ENCODE peak calls at places on chromosomes 5 and 9, in four cellular contexts. Q, D, W and X are unnamed samples.

GRCh38 chr5:6623941-6624340 is 8.9 kb downstream of the NSUN2 start:
- DNase-seq in Q (no peak), W (no peak), D (no peak), X (no peak)

GRCh38 chr5:181052526-181052927 is 12.5 kb downstream of the BTNL9 start:
- DNase-seq in W (peak; percentile 66), D (no peak), Q (no peak), X (no peak)

GRCh38 chr5:27241564-27242257 is 203.3 kb upstream of the CDH9 start:
- DNase-seq in Q (peak; percentile 98), D (peak; percentile 97), W (no peak), X (peak; percentile 41)

GRCh38 chr9:32918628-32919027 is 82.8 kb downstream of the APTX start:
- DNase-seq in W (no peak), Q (no peak), D (no peak), X (no peak)

GRCh38 chr9:32968101-32969011 is 33.1 kb downstream of the APTX start:
- DNase-seq in Q (peak; percentile 51), D (peak; percentile 57), W (peak; percentile 81), X (peak; percentile 90)

GRCh38 chr5:35129276-35129675 is 81.5 kb upstream of the AGXT2 start:
- DNase-seq in Q (peak; percentile 68), W (no peak), D (peak; percentile 96), X (peak; percentile 19)

GRCh38 chr5:138469540-138470321 is 4.5 kb downstream of the EGR1 start:
- DNase-seq in W (no peak), D (peak; percentile 91), Q (peak; percentile 98), X (peak; percentile 81)

GRCh38 chr9:138025908-138026307 is 148.3 kb downstream of the CACNA1B start:
- DNase-seq in Q (no peak), W (no peak), D (no peak), X (no peak)

GRCh38 chr5:53249529-53249928 is 140.0 kb upstream of the MOCS2 start:
- DNase-seq in W (no peak), D (peak; percentile 98), Q (peak; percentile 87), X (no peak)

GRCh38 chr9:91725651-91726050 is 224.4 kb downstream of the ROR2 start:
- DNase-seq in W (no peak), D (no peak), Q (no peak), X (no peak)

GRCh38 chr5:107937710-107938355 is 267.1 kb upstream of the EFNA5 start:
- DNase-seq in D (no peak), Q (peak; percentile 37), W (no peak), X (no peak)

GRCh38 chr5:176818391-176819098 is 8.2 kb downstream of the UNC5A start:
- DNase-seq in Q (no peak), D (no peak), W (no peak), X (no peak)

GRCh38 chr5:93430139-93430538 is 150.9 kb downstream of the NR2F1-AS1 start:
- DNase-seq in Q (no peak), W (no peak), D (no peak), X (no peak)

GRCh38 chr5:167699434-167699833 is 592.0 kb upstream of the WWC1 start:
- DNase-seq in D (peak; percentile 99), Q (peak; percentile 95), W (no peak), X (peak; percentile 95)

GRCh38 chr5:124721336-124721735 is 25.1 kb downstream of the ZNF608 start:
- DNase-seq in D (no peak), W (no peak), Q (no peak), X (no peak)

GRCh38 chr5:61675015-61675692 is 343.1 kb downstream of the ZSWIM6 start:
- DNase-seq in W (no peak), Q (no peak), D (no peak), X (no peak)

GRCh38 chr9:107712390-107712789 is 222.8 kb upstream of the KLF4 start:
- DNase-seq in W (no peak), D (peak; percentile 76), Q (peak; percentile 52), X (peak; percentile 62)

GRCh38 chr5:10563940-10564837 is at the start of gene ANKRD33B:
- DNase-seq in D (peak; percentile 63), W (no peak), Q (peak; percentile 71), X (peak; percentile 41)

GRCh38 chr5:55675119-55675518 is 37.0 kb downstream of the SLC38A9 start:
- DNase-seq in W (no peak), D (peak; percentile 3), Q (no peak), X (no peak)

GRCh38 chr5:55679556-55679955 is 32.6 kb downstream of the SLC38A9 start:
- DNase-seq in W (no peak), Q (peak; percentile 13), D (peak; percentile 28), X (no peak)

GRCh38 chr5:55671975-55672374 is 40.1 kb downstream of the SLC38A9 start:
- DNase-seq in W (no peak), Q (no peak), D (no peak), X (no peak)

GRCh38 chr5:55672477-55672911 is 39.6 kb downstream of the SLC38A9 start:
- DNase-seq in Q (no peak), D (no peak), W (no peak), X (no peak)

GRCh38 chr5:55674340-55674739 is 37.8 kb downstream of the SLC38A9 start:
- DNase-seq in D (no peak), W (no peak), Q (no peak), X (no peak)
- H3K27ac ChIP-seq in D (no peak overlapping the region), W (no peak overlapping the region), Q (no peak overlapping the region), X (no peak overlapping the region)

DNA sequence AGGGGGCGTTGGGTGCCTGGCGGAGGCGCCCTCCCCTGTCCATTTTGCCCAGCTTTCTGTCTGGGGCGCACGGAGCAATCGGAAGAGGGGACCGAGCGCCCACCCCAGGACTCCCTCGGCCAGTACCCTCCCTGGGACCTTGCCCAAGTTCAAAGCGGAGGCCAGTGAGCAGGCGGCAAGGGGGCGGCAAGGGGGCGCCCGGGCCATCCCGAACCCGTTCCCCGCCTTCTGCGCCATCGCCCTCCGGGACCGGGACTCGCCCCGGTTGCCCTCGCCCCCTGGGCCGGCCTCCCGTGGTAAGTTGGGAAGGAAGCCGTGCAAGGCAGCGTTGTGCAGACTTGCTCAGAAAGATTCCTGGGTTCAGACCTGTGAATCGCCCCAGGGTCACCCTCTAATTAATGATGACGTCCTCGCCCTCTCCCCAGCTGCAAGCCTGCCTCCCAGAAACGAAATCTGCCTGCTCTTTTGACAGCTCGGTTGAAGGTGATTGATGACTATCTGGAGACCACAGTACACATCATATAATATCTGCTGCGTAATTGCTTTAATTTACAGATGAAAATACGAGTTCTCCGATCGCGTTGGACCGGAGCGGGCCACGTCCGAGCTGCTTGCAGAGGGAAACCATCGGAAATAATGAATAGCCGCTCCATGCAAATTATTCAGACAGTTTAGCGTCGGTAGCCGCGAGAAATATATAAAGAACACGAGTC is 1.4 kb upstream of the IRX4 start:
- DNase-seq in Q (no peak), W (no peak), D (no peak), X (no peak)
- H3K4me3 ChIP-seq in Q (no peak overlapping the region), W (peak overlapping the region; percentile 26), D (no peak overlapping the region), X (no peak overlapping the region)

DNA sequence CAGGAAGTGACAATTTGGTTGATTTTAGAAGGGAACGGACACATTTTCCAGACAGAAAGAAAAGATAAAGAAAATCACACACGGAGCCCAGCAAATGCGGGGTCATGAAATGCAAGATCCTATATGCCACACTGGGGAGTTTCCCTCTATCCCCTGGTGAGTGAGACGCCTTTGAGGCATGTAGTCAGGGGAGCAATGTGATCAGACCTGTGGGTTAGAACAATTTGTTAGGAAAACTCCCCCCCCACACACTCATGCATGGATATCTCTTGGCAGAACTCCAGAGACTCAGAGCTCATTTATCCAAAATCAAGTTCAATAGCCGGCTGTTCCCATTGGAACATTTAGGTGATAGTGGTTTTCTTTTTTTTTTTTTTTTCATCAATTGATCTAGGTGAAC is 71.7 kb upstream of the TRIO start:
- DNase-seq in W (no peak), D (peak; percentile 67), Q (no peak), X (no peak)
- H3K23ac ChIP-seq in W (no peak overlapping the region), D (no peak overlapping the region), Q (no peak overlapping the region), X (no peak overlapping the region)

GRCh38 chr9:90288275-90288639 is 354.4 kb downstream of the DIRAS2 start:
- DNase-seq in Q (no peak), W (no peak), D (no peak), X (no peak)
- H3K27ac ChIP-seq in Q (no peak overlapping the region), W (no peak overlapping the region), D (no peak overlapping the region), X (no peak overlapping the region)

DNA sequence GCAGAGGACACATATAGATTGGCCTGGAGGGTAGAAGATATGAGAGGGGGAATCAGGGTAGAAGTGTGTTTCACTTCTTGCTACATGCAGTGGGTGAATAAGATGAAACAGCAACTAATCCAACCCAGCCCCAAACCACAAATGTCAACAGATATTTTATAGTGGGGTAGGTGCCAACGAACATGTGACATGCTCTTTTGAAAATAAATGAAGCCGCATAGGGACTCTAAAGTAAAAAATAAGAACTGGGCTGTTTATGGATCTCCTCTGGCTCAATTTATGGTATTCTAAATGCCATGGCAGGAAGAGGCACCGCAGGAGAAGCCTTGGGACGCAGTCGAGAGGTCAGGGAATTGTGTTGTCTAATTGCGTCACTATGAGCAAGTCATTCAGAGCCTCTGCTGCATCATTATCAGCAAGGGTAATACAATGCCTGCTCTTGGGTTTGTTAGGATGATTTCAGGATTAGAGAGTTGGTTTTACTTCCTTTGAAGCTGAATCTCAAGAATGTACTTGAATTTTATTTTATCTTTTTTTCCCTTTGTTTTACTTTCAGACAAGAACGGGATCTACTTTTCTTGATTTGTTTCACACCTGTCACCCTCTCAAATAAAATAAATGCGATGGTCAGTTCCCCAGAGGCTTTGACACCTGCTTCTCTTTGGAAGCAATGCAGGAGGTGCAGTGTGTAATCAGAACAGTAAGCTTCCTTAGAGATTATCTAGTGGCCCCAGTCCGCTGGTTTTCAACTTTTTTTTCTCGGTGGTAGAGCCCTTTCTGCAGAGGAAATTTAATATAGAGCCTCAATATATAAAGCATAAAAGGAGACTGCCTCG is 375.6 kb upstream of the CLINT1 start:
- DNase-seq in D (no peak), W (no peak), Q (no peak), X (no peak)
- H3K4me3 ChIP-seq in D (no peak overlapping the region), W (no peak overlapping the region), Q (no peak overlapping the region), X (no peak overlapping the region)

DNA sequence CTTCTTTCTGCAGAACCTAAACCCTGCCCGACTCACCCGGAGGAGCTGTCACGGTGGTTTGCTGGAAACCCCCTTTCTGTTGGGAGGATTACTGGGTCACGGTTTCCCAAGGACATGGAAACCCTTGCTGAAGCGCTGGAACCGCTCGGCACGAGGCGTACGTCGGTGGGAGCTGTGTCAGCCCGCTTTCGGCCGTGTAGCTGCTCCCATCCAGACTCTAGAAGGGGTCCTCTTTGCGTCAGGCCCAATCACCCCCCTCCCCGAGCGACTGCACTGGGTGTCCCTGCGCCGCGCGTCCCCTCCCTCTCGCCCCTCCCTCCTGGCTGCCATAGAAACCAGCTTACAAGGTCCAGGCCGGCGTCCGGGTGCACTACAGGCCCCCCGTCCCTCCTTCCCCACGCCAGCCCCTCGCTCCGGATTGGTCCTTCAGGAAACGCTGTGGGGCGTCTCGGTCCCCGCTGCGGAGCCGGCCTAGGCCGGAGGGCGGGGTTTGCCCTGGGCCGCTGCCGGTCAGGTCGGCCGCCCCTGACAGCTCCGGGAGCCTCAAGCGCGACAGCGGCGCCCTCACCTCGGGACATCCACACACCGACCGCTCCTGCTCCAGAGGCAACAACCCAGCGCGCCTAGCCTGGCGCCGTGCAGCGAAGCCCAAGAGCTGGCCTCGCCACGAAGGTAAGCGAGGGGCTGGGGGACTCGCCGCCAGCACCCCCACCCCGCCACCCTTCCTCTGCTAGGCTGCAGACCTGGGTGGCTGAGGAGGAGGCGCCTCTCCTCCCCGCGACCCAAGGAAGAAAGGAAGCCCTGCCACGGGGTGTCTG is at the start of gene NIM1K:
- DNase-seq in Q (peak; percentile 71), W (peak; percentile 84), D (peak; percentile 27), X (no peak)
- H3K23ac ChIP-seq in Q (no peak within 1 kb of the TSS), W (no peak within 1 kb of the TSS), D (peak within 1 kb of the TSS; percentile 27), X (peak within 1 kb of the TSS; percentile 87)